ENCODE peak calls at places on chromosomes 1 and 21, in eight cellular contexts. Q is psoas muscle, W is tibial nerve, N is cardiac fibroblast, O is A549, C is brain microvascular endothelial cell, U is prostate gland, B is stomach. T is an unnamed sample.
A peak's percentile ranks its signal among the peaks of the same experiment; 100 is the strongest.

GRCh38 chr1:106534612-106535011 is 521.9 kb upstream of the PRMT6 start:
- DNase-seq in B (no peak), O (no peak), W (no peak), Q (no peak), C (no peak), N (no peak), U (no peak), T (no peak)

GRCh38 chr1:201295861-201296260 is 12.6 kb downstream of the PKP1 start:
- DNase-seq in O (peak; percentile 48), B (no peak), C (peak; percentile 27), Q (no peak), W (no peak), N (peak; percentile 59), U (peak; percentile 80), T (no peak)

GRCh38 chr1:171081220-171081993 is 9.3 kb upstream of the FMO3 start:
- DNase-seq in U (no peak), N (peak; percentile 86), Q (no peak), C (peak; percentile 2), O (no peak), W (no peak), B (no peak), T (no peak)

GRCh38 chr1:27403065-27403726 is 10.8 kb downstream of the GPR3 start:
- DNase-seq in Q (peak; percentile 81), U (peak; percentile 48), B (no peak), C (no peak), O (no peak), N (peak; percentile 67), W (peak; percentile 58), T (peak; percentile 63)

GRCh38 chr21:16420086-16420724 is 690.4 kb downstream of the USP25 start:
- DNase-seq in U (peak; percentile 67), B (peak; percentile 42), Q (peak; percentile 40), W (peak; percentile 38), C (peak; percentile 16), N (peak; percentile 89), O (no peak), T (no peak)

GRCh38 chr1:89888480-89889335 is 67.9 kb downstream of the LRRC8D start:
- DNase-seq in Q (no peak), O (no peak), W (no peak), C (no peak), N (no peak), B (no peak), U (no peak), T (no peak)

GRCh38 chr1:64087768-64088167 is 115.7 kb upstream of the UBE2U start:
- DNase-seq in Q (no peak), W (no peak), O (no peak), N (peak; percentile 76), C (peak; percentile 88), U (no peak), B (no peak), T (no peak)

GRCh38 chr1:8025671-8026144 is 401 bp downstream of the ERRFI1 start:
- DNase-seq in C (no peak), O (no peak), B (no peak), W (no peak), N (peak; percentile 47), U (no peak), Q (no peak), T (no peak)

GRCh38 chr1:186059311-186059710 is 315.7 kb downstream of the TPR start:
- DNase-seq in U (peak; percentile 46), B (no peak), C (no peak), W (no peak), Q (no peak), O (no peak), N (peak; percentile 40), T (no peak)

GRCh38 chr1:116559304-116559761 is 11.5 kb downstream of the CD58 start:
- DNase-seq in W (no peak), B (no peak), U (no peak), N (no peak), O (no peak), Q (no peak), C (no peak), T (no peak)

GRCh38 chr1:203935286-203935685 is 73.9 kb downstream of the SNRPE start:
- DNase-seq in W (no peak), N (no peak), Q (no peak), O (no peak), B (no peak), C (no peak), U (no peak), T (no peak)

GRCh38 chr21:41411449-41412089 is 14.5 kb upstream of the MX1 start:
- DNase-seq in N (peak; percentile 14), U (no peak), W (no peak), B (peak; percentile 74), C (no peak), O (no peak), Q (no peak), T (peak; percentile 48)

GRCh38 chr1:44576456-44577150 is 97.7 kb downstream of the TMEM53 start:
- DNase-seq in W (no peak), B (no peak), O (no peak), U (no peak), Q (no peak), C (no peak), N (peak; percentile 24), T (no peak)

GRCh38 chr1:227774051-227774720 is 39.0 kb downstream of the SNAP47 start:
- DNase-seq in Q (no peak), N (no peak), U (no peak), O (no peak), W (no peak), B (no peak), C (no peak), T (peak; percentile 79)

GRCh38 chr21:43269461-43269860 is 100.7 kb downstream of the CRYAA start:
- DNase-seq in W (no peak), Q (peak; percentile 7), N (no peak), U (no peak), B (no peak), O (no peak), C (no peak), T (peak; percentile 15)

GRCh38 chr1:23007106-23007505 is 8.5 kb downstream of the TEX46 start:
- DNase-seq in C (no peak), N (no peak), W (no peak), Q (no peak), O (no peak), B (no peak), U (no peak), T (no peak)

GRCh38 chr1:201493757-201494617 is 12.9 kb downstream of the CSRP1 start:
- DNase-seq in Q (no peak), U (peak; percentile 73), O (no peak), C (peak; percentile 57), W (no peak), N (peak; percentile 86), B (peak; percentile 61), T (no peak)

DNA sequence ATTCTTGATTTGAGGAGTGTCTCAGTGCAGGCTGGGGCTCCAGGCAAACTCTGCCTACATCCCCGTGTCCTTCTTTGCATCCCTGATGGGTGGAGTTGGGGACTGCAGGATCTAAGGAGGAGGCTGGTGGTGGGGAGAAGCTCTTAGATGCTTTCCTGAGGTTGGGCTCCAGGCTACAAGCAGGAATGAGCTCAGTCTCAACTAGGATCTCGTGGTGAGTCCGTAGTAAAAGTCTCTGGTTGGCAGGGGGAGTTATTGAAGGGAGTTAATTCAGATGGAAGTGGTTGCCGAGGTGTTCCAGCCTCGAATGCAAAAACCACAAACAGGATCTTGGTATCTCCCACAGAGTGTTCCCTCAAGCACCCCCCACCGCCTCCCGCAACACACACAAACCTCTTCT is 35.0 kb downstream of the TMCC2 start:
- DNase-seq in B (no peak), U (no peak), C (peak; percentile 16), N (no peak), W (no peak), O (no peak), Q (no peak), T (no peak)
- H3K4me3 ChIP-seq in B (no peak overlapping the region), U (no peak overlapping the region), C (no peak overlapping the region), N (no peak overlapping the region), W (no peak overlapping the region), O (no peak overlapping the region), Q (no peak overlapping the region), T (no peak overlapping the region)

GRCh38 chr1:31671147-31671546 is 26.5 kb upstream of the PEF1 start:
- DNase-seq in U (no peak), O (no peak), N (no peak), W (no peak), Q (no peak), B (no peak), C (no peak), T (no peak)

GRCh38 chr1:31668303-31668883 is 23.7 kb upstream of the PEF1 start:
- DNase-seq in U (no peak), C (no peak), B (no peak), N (no peak), Q (no peak), O (no peak), W (no peak), T (no peak)

GRCh38 chr1:31669433-31669785 is 24.7 kb upstream of the PEF1 start:
- DNase-seq in O (no peak), Q (no peak), C (no peak), N (no peak), U (no peak), B (no peak), W (no peak), T (no peak)

GRCh38 chr1:31670583-31670944 is 25.9 kb upstream of the PEF1 start:
- DNase-seq in W (no peak), U (no peak), B (no peak), Q (no peak), C (no peak), N (peak; percentile 17), O (no peak), T (no peak)

GRCh38 chr1:31669786-31670582 is 25.3 kb upstream of the PEF1 start:
- DNase-seq in U (peak; percentile 91), Q (peak; percentile 72), O (peak; percentile 22), W (peak; percentile 69), C (peak; percentile 22), N (peak; percentile 73), B (peak; percentile 94), T (peak; percentile 47)
- TF ChIP-seq CTCF in U (no peak), Q (peak; percentile 8), O (no peak), W (no peak), C (peak; percentile 56), N (peak; percentile 20), B (no peak), T (peak; percentile 14)

DNA sequence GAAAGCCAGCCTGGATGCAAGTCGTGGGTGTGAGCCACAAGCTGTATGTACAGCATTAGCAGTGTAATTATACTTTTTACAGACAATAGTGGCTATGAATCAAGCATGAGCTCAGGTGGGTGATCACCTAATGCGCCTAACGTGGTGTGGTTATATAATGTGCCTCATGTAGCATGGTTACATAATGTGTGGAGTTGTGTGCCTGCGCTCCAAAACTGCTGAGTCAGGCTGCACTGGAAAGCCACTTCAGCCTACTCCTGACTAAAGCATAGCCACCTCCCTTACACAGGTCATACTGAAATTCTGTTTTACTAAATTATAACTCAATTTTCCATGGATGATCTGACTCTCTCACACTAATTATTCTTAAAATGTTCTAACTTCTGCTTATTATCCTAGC is 69.8 kb downstream of the KCNT2 start:
- DNase-seq in C (no peak), B (no peak), Q (no peak), W (no peak), N (no peak), O (no peak), U (no peak), T (no peak)
- H3K4me3 ChIP-seq in C (no peak overlapping the region), B (no peak overlapping the region), Q (no peak overlapping the region), W (no peak overlapping the region), N (no peak overlapping the region), O (no peak overlapping the region), U (no peak overlapping the region), T (no peak overlapping the region)

DNA sequence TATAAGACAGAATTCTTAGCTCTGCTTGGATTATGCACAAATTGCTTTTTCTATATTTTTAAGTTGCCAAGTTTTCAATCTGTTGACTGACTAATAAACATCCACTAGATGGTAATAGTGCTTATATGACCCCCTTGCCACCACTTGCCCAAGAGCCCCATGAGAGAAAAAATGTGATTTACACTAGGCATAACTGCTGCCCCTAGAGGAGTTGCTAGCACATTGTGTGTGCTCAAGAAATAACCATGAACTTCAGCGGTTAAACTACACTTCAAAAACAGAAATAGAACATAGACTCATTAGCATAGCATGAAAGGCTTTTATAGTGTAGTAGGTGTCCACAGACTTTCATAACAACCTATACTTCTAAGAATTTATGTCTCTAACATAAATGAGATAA is 61.4 kb downstream of the BRINP3 start:
- DNase-seq in C (no peak), B (no peak), Q (no peak), W (no peak), N (no peak), O (no peak), U (no peak), T (no peak)
- TF ChIP-seq CTCF in C (peak; percentile 11), B (no peak), Q (no peak), W (no peak), N (no peak), O (no peak), U (no peak), T (no peak)

T was measured in CD8-positive, alpha-beta T cell.